ENCODE peak calls at places on chromosomes 7 and 10, in seven cellular contexts. O is CD4-positive, alpha-beta T cell; K is heart left ventricle; M is GM23248; N is colonic mucosa; T is caudate nucleus; X is stomach. Y is an unnamed sample.
A peak's percentile ranks its signal among the peaks of the same experiment; 100 is the strongest.

GRCh38 chr10:88117227-88117626 is 253.8 kb downstream of the PTEN start:
- DNase-seq in N (no peak), K (no peak), M (peak; percentile 40), X (no peak), O (no peak), T (no peak), Y (no peak)

GRCh38 chr10:48391994-48392393 is 85.5 kb downstream of the MAPK8 start:
- DNase-seq in O (no peak), M (no peak), T (no peak), X (no peak), K (no peak), N (no peak), Y (no peak)

GRCh38 chr10:34526186-34526585 is 288.9 kb downstream of the PARD3 start:
- DNase-seq in N (no peak), O (no peak), X (no peak), M (peak; percentile 78), T (no peak), K (no peak), Y (no peak)

GRCh38 chr10:100827819-100828743 is 82.7 kb downstream of the PAX2 start:
- DNase-seq in N (peak; percentile 30), K (peak; percentile 70), M (peak; percentile 64), X (peak; percentile 55), O (no peak), T (no peak), Y (no peak)

GRCh38 chr7:70143089-70144044 is 545.1 kb downstream of the AUTS2 start:
- DNase-seq in T (no peak), X (no peak), K (no peak), O (no peak), M (peak; percentile 75), N (no peak), Y (no peak)

GRCh38 chr7:152383341-152384234 is 52.2 kb downstream of the KMT2C start:
- DNase-seq in N (no peak), M (peak; percentile 88), X (no peak), T (no peak), K (no peak), O (no peak), Y (no peak)

GRCh38 chr10:93181929-93182327 is 108.2 kb downstream of the CYP26A1 start:
- DNase-seq in T (no peak), O (no peak), K (no peak), M (no peak), X (no peak), N (no peak), Y (no peak)

GRCh38 chr7:137592232-137592896 is 248.8 kb upstream of the PTN start:
- DNase-seq in T (peak; percentile 33), X (no peak), M (peak; percentile 83), O (no peak), N (peak; percentile 55), K (peak; percentile 58), Y (peak; percentile 16)

GRCh38 chr10:19168584-19168983 is 120.0 kb downstream of the MALRD1 start:
- DNase-seq in T (no peak), N (no peak), O (no peak), X (no peak), M (no peak), K (no peak), Y (no peak)

GRCh38 chr10:34885901-34886300 is 70.8 kb upstream of the PARD3 start:
- DNase-seq in O (no peak), T (no peak), X (no peak), M (peak; percentile 4), K (no peak), N (no peak), Y (no peak)

GRCh38 chr7:40638872-40639271 is 504.1 kb downstream of the SUGCT start:
- DNase-seq in X (no peak), N (no peak), O (no peak), K (no peak), T (no peak), M (no peak), Y (no peak)

GRCh38 chr7:144835166-144835611 is 664 bp downstream of the TPK1 start:
- DNase-seq in X (peak; percentile 35), K (peak; percentile 68), O (no peak), T (peak; percentile 9), M (peak; percentile 72), N (peak; percentile 39), Y (peak; percentile 59)

GRCh38 chr7:66502230-66503035 is 126.2 kb upstream of the KCTD7 start:
- DNase-seq in M (no peak), X (no peak), T (no peak), K (no peak), N (no peak), O (no peak), Y (no peak)

GRCh38 chr7:70694357-70694908 is 437.5 kb upstream of the GALNT17 start:
- DNase-seq in N (peak; percentile 43), O (no peak), T (no peak), K (peak; percentile 76), X (peak; percentile 41), M (peak; percentile 72), Y (peak; percentile 32)

GRCh38 chr10:79093658-79094411 is 25.1 kb downstream of the ZMIZ1 start:
- DNase-seq in T (no peak), X (peak; percentile 92), K (no peak), N (peak; percentile 94), O (no peak), M (no peak), Y (peak; percentile 49)

GRCh38 chr10:64537112-64537511 is 1015.9 kb downstream of the REEP3 start:
- DNase-seq in K (no peak), T (no peak), O (no peak), X (no peak), M (no peak), N (no peak), Y (no peak)

GRCh38 chr10:125154529-125154928 is 5.8 kb downstream of the CTBP2 start:
- DNase-seq in M (no peak), N (no peak), K (no peak), O (no peak), T (no peak), X (no peak), Y (no peak)

DNA sequence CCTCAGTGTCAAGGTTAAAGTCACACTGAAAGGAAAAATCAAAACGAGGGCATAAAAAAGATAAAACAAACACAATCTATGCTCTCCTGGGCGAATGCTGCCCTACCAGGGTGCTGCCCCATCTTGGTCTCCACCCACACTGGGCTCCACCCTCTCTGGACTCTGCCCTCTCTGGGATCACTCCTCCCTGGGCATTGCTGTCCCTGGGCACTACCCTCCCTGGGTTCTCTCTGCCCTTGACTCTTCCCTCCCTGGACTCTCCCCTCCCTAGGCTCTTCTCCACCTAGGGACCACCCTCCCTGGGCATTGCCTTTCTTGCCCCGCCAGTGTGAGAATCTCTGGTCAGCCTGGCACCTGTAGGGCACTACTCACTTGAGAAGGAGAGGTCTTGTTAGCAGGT is 8.6 kb downstream of the GDF2 start:
- DNase-seq in T (no peak), O (no peak), X (peak; percentile 56), M (no peak), N (peak; percentile 94), K (no peak), Y (no peak)
- H3K27ac ChIP-seq in T (no peak overlapping the region), O (no peak overlapping the region), X (no peak overlapping the region), M (no peak overlapping the region), N (peak overlapping the region; percentile 71), K (no peak overlapping the region), Y (no peak overlapping the region)

GRCh38 chr7:129218514-129219036 is 6.3 kb upstream of the AHCYL2 start:
- DNase-seq in K (peak; percentile 84), M (peak; percentile 87), O (peak; percentile 68), X (peak; percentile 89), N (peak; percentile 90), T (peak; percentile 57), Y (peak; percentile 70)

GRCh38 chr7:129224251-129225205 is at the start of gene AHCYL2:
- DNase-seq in X (peak; percentile 98), T (peak; percentile 97), K (peak; percentile 99), M (peak; percentile 99), O (peak; percentile 96), N (peak; percentile 98), Y (peak; percentile 99)

GRCh38 chr7:129225206-129225930 is 538 bp downstream of the AHCYL2 start:
- DNase-seq in T (peak; percentile 23), X (peak; percentile 55), O (peak; percentile 38), K (peak; percentile 74), N (peak; percentile 65), M (peak; percentile 73), Y (no peak)

GRCh38 chr7:129225931-129226572 is 1.2 kb downstream of the AHCYL2 start:
- DNase-seq in M (no peak), O (no peak), T (no peak), K (no peak), X (no peak), N (no peak), Y (no peak)

DNA sequence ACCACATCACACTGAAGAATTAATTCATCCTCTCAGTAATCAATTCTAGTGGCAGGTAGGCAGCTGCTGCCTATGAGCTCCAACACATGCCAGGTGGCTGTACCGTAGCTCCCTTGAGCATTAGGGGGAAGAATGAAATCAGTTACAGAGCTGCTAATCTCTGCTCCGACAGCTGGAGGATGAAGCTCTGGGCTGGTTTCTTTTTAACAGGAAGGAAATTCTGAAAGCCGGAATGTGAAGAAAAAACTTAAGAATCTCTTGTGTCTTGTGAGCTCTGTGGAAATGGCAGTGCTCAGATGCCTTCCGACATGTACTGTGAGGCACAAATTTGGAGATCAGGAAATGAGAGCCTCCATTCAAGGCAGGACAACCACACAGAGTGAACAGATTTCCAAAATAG is 2.8 kb upstream of the AHCYL2 start:
- DNase-seq in K (no peak), X (no peak), N (no peak), T (no peak), O (no peak), M (no peak), Y (no peak)
- H3K27ac ChIP-seq in K (no peak overlapping the region), X (no peak overlapping the region), N (no peak overlapping the region), T (no peak overlapping the region), O (no peak overlapping the region), M (no peak overlapping the region), Y (no peak overlapping the region)

DNA sequence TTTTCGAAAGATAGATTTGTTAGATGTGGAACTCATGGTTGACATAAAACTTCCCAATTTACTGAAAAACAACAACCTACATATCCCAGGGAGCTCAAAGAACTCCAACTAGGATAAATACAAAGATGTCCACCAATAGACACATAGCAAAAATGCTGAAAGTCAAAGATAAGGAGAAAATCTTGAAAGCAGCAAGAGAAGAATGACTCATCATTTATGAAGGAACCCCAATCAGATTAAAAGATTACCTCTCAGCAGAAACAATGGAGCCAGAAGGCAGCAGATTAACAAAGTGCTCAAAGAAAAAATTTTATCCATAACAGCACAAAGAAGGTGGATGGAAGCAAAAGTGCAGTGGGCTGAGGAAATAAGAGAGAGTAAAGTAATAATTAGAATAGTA is 908.6 kb downstream of the SORCS3 start:
- DNase-seq in O (no peak), K (no peak), M (no peak), T (no peak), X (no peak), N (no peak), Y (no peak)
- H3K27ac ChIP-seq in O (no peak overlapping the region), K (no peak overlapping the region), M (no peak overlapping the region), T (no peak overlapping the region), X (no peak overlapping the region), N (no peak overlapping the region), Y (no peak overlapping the region)

DNA sequence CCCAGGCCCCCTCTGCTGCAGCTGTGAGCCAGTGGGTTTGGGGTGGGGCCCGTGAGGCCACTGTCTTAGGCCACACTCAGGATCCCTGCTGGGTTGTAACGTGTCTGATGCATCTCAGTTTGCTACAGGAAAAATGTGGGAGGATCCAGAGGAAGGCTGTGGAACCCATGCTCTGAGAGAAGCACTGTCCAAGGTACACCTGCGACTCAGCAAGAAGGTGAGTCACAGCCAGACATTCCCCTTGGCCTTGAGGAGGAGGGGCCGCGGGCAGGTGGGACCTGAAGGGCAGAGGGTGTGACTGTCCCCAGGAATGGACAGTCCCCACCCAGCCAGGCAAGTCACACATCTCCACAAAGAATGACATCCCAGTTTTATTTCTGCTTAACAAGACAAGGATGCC is 27.8 kb upstream of the C10orf120 start:
- DNase-seq in O (no peak), K (no peak), M (no peak), N (no peak), X (no peak), T (no peak), Y (no peak)
- H3K27ac ChIP-seq in O (no peak overlapping the region), K (no peak overlapping the region), M (no peak overlapping the region), N (no peak overlapping the region), X (no peak overlapping the region), T (no peak overlapping the region), Y (no peak overlapping the region)

GRCh38 chr7:135195968-135196629 is 15.2 kb downstream of the WDR91 start:
- DNase-seq in M (no peak), O (no peak), K (no peak), T (no peak), X (peak; percentile 22), N (no peak), Y (no peak)
- H3K27ac ChIP-seq in M (no peak overlapping the region), O (no peak overlapping the region), K (no peak overlapping the region), T (no peak overlapping the region), X (no peak overlapping the region), N (no peak overlapping the region), Y (no peak overlapping the region)